ENCODE peak calls at places on chromosome 16, in nine cellular contexts. One of them, this sample, is unnamed.

GRCh38 chr16:64933890-64934289 is 188.0 kb downstream of the CDH11 start:
- DNase-seq in aorta: no peak
- DNase-seq in posterior cingulate gyrus: peak
- DNase-seq in stimulated activated naive CD8-positive, alpha-beta T cell treated with anti-CD3 and anti-CD28 coated beads, Interleukin-15, Interleukin-2, amounts not matched to agents 100 U/mL and 50 U/mL, for 24 hours: no peak
- DNase-seq in HTR-8/SVneo: no peak
- DNase-seq in GM13977: no peak
- DNase-seq in fibroblast of the conjunctiva: no peak
- DNase-seq in caudate nucleus: no peak
- DNase-seq in activated CD4-positive, alpha-beta T cell treated with anti-CD3 and anti-CD28 coated beads for 4 hours: no peak
- DNase-seq in this sample: no peak

GRCh38 chr16:83810906-83811305 is 3.1 kb downstream of the HSBP1 start:
- DNase-seq in activated CD4-positive, alpha-beta T cell treated with anti-CD3 and anti-CD28 coated beads for 4 hours: no peak
- DNase-seq in HTR-8/SVneo: no peak
- DNase-seq in posterior cingulate gyrus: no peak
- DNase-seq in fibroblast of the conjunctiva: no peak
- DNase-seq in stimulated activated naive CD8-positive, alpha-beta T cell treated with anti-CD3 and anti-CD28 coated beads, Interleukin-15, Interleukin-2, amounts not matched to agents 100 U/mL and 50 U/mL, for 24 hours: no peak
- DNase-seq in aorta: no peak
- DNase-seq in caudate nucleus: no peak
- DNase-seq in GM13977: no peak
- DNase-seq in this sample: peak

GRCh38 chr16:68936729-68937631 is 93.6 kb downstream of the TANGO6 start:
- DNase-seq in aorta: no peak
- DNase-seq in stimulated activated naive CD8-positive, alpha-beta T cell treated with anti-CD3 and anti-CD28 coated beads, Interleukin-15, Interleukin-2, amounts not matched to agents 100 U/mL and 50 U/mL, for 24 hours: no peak
- DNase-seq in posterior cingulate gyrus: no peak
- DNase-seq in GM13977: no peak
- DNase-seq in caudate nucleus: no peak
- DNase-seq in fibroblast of the conjunctiva: no peak
- DNase-seq in activated CD4-positive, alpha-beta T cell treated with anti-CD3 and anti-CD28 coated beads for 4 hours: no peak
- DNase-seq in HTR-8/SVneo: peak
- DNase-seq in this sample: peak

GRCh38 chr16:65697061-65697460 is 575.2 kb upstream of the CDH11 start:
- DNase-seq in activated CD4-positive, alpha-beta T cell treated with anti-CD3 and anti-CD28 coated beads for 4 hours: no peak
- DNase-seq in fibroblast of the conjunctiva: peak
- DNase-seq in caudate nucleus: no peak
- DNase-seq in HTR-8/SVneo: no peak
- DNase-seq in aorta: no peak
- DNase-seq in GM13977: no peak
- DNase-seq in stimulated activated naive CD8-positive, alpha-beta T cell treated with anti-CD3 and anti-CD28 coated beads, Interleukin-15, Interleukin-2, amounts not matched to agents 100 U/mL and 50 U/mL, for 24 hours: no peak
- DNase-seq in posterior cingulate gyrus: no peak
- DNase-seq in this sample: no peak

GRCh38 chr16:67294927-67295326 is 15.6 kb downstream of the PLEKHG4 start:
- DNase-seq in aorta: peak
- DNase-seq in posterior cingulate gyrus: no peak
- DNase-seq in activated CD4-positive, alpha-beta T cell treated with anti-CD3 and anti-CD28 coated beads for 4 hours: no peak
- DNase-seq in GM13977: no peak
- DNase-seq in fibroblast of the conjunctiva: no peak
- DNase-seq in stimulated activated naive CD8-positive, alpha-beta T cell treated with anti-CD3 and anti-CD28 coated beads, Interleukin-15, Interleukin-2, amounts not matched to agents 100 U/mL and 50 U/mL, for 24 hours: no peak
- DNase-seq in HTR-8/SVneo: no peak
- DNase-seq in caudate nucleus: no peak
- DNase-seq in this sample: peak

GRCh38 chr16:46648656-46649055 is 27.5 kb upstream of the SHCBP1 start:
- DNase-seq in stimulated activated naive CD8-positive, alpha-beta T cell treated with anti-CD3 and anti-CD28 coated beads, Interleukin-15, Interleukin-2, amounts not matched to agents 100 U/mL and 50 U/mL, for 24 hours: no peak
- DNase-seq in caudate nucleus: no peak
- DNase-seq in activated CD4-positive, alpha-beta T cell treated with anti-CD3 and anti-CD28 coated beads for 4 hours: no peak
- DNase-seq in HTR-8/SVneo: no peak
- DNase-seq in aorta: no peak
- DNase-seq in GM13977: no peak
- DNase-seq in posterior cingulate gyrus: no peak
- DNase-seq in fibroblast of the conjunctiva: no peak
- DNase-seq in this sample: no peak

GRCh38 chr16:85931596-85932402 is 32.8 kb downstream of the IRF8 start:
- DNase-seq in stimulated activated naive CD8-positive, alpha-beta T cell treated with anti-CD3 and anti-CD28 coated beads, Interleukin-15, Interleukin-2, amounts not matched to agents 100 U/mL and 50 U/mL, for 24 hours: no peak
- DNase-seq in HTR-8/SVneo: no peak
- DNase-seq in fibroblast of the conjunctiva: no peak
- DNase-seq in aorta: no peak
- DNase-seq in GM13977: no peak
- DNase-seq in posterior cingulate gyrus: no peak
- DNase-seq in caudate nucleus: no peak
- DNase-seq in activated CD4-positive, alpha-beta T cell treated with anti-CD3 and anti-CD28 coated beads for 4 hours: no peak
- DNase-seq in this sample: no peak

GRCh38 chr16:85302848-85303353 is 190.6 kb upstream of the CIBAR2 start:
- DNase-seq in fibroblast of the conjunctiva: no peak
- DNase-seq in aorta: no peak
- DNase-seq in GM13977: no peak
- DNase-seq in activated CD4-positive, alpha-beta T cell treated with anti-CD3 and anti-CD28 coated beads for 4 hours: no peak
- DNase-seq in stimulated activated naive CD8-positive, alpha-beta T cell treated with anti-CD3 and anti-CD28 coated beads, Interleukin-15, Interleukin-2, amounts not matched to agents 100 U/mL and 50 U/mL, for 24 hours: no peak
- DNase-seq in HTR-8/SVneo: no peak
- DNase-seq in posterior cingulate gyrus: no peak
- DNase-seq in caudate nucleus: no peak
- DNase-seq in this sample: no peak

GRCh38 chr16:19659554-19659953 is 58.5 kb downstream of the KNOP1 start:
- DNase-seq in caudate nucleus: no peak
- DNase-seq in fibroblast of the conjunctiva: no peak
- DNase-seq in posterior cingulate gyrus: peak
- DNase-seq in aorta: no peak
- DNase-seq in GM13977: no peak
- DNase-seq in HTR-8/SVneo: no peak
- DNase-seq in stimulated activated naive CD8-positive, alpha-beta T cell treated with anti-CD3 and anti-CD28 coated beads, Interleukin-15, Interleukin-2, amounts not matched to agents 100 U/mL and 50 U/mL, for 24 hours: no peak
- DNase-seq in activated CD4-positive, alpha-beta T cell treated with anti-CD3 and anti-CD28 coated beads for 4 hours: no peak
- DNase-seq in this sample: no peak